ENCODE peak calls at places on chromosomes 2 and 18, in eight cellular contexts. Y is central memory CD4-positive, alpha-beta T cell; N is germinal center; I is CD4-positive, alpha-beta T cell; Z is NCI-H2029; V is foreskin melanocyte; G is GM04504; J is NCI-H1105 treated with DMSO at 0.1 percent for 48 hours. F is an unnamed sample.

GRCh38 chr2:20433249-20433648 is 13.6 kb upstream of the RHOB start:
- DNase-seq in G (no peak), Y (no peak), V (no peak), N (no peak), Z (no peak), J (no peak), I (no peak), F (no peak)

GRCh38 chr2:143686585-143687164 is 557.5 kb downstream of the ARHGAP15 start:
- DNase-seq in J (peak), G (peak), Z (no peak), N (peak), I (no peak), Y (no peak), V (peak), F (peak)

GRCh38 chr2:197894751-197895274 is 90.4 kb downstream of the PLCL1 start:
- DNase-seq in J (no peak), Y (no peak), I (no peak), Z (no peak), N (no peak), G (no peak), V (no peak), F (no peak)

GRCh38 chr2:157895531-157895930 is 19.4 kb upstream of the ACVR1 start:
- DNase-seq in N (no peak), Y (no peak), Z (no peak), V (no peak), J (no peak), G (no peak), I (no peak), F (no peak)

GRCh38 chr2:107936427-107937359 is 49.6 kb upstream of the SLC5A7 start:
- DNase-seq in V (no peak), J (peak), Y (no peak), N (no peak), G (no peak), I (no peak), Z (peak), F (peak)

GRCh38 chr2:121709776-121710469 is 26.8 kb downstream of the NIFK start:
- DNase-seq in J (no peak), I (no peak), N (no peak), Z (no peak), V (no peak), Y (no peak), G (no peak), F (no peak)

GRCh38 chr2:109290887-109291675 is 162.1 kb downstream of the SH3RF3 start:
- DNase-seq in V (peak), G (no peak), Z (peak), I (no peak), Y (no peak), J (peak), N (no peak), F (no peak)

GRCh38 chr18:53909668-53910067 is 314.8 kb downstream of the MBD2 start:
- DNase-seq in N (peak), I (no peak), V (peak), Z (no peak), J (no peak), Y (no peak), G (peak), F (no peak)

GRCh38 chr2:8625399-8626283 is 56.2 kb upstream of the ID2 start:
- DNase-seq in I (no peak), Y (no peak), N (no peak), G (no peak), V (no peak), J (no peak), Z (no peak), F (no peak)

GRCh38 chr2:191228861-191229260 is 16.3 kb upstream of the MYO1B start:
- DNase-seq in V (no peak), N (no peak), I (no peak), J (no peak), Y (no peak), G (no peak), Z (no peak), F (no peak)

GRCh38 chr18:44651453-44651852 is 29.2 kb upstream of the SETBP1 start:
- DNase-seq in J (no peak), N (no peak), V (no peak), G (no peak), I (no peak), Y (no peak), Z (no peak), F (no peak)

GRCh38 chr18:47187721-47188120 is 11.6 kb upstream of the IER3IP1 start:
- DNase-seq in Z (no peak), G (no peak), N (no peak), V (no peak), J (no peak), Y (no peak), I (no peak), F (no peak)

GRCh38 chr18:70292628-70293027 is 3.8 kb downstream of the SOCS6 start:
- DNase-seq in N (no peak), Z (no peak), I (no peak), G (no peak), V (peak), Y (no peak), J (no peak), F (no peak)

GRCh38 chr2:6865346-6866238 is at the start of gene CMPK2:
- DNase-seq in N (peak), G (peak), Z (peak), I (peak), Y (peak), J (peak), V (no peak), F (peak)

GRCh38 chr2:2827691-2828315 is 496.7 kb upstream of the MYT1L start:
- DNase-seq in I (no peak), G (no peak), J (no peak), N (no peak), V (no peak), Y (no peak), Z (no peak), F (no peak)

GRCh38 chr2:28626376-28626775 is 125.3 kb upstream of the PPP1CB start:
- DNase-seq in Y (no peak), N (no peak), J (no peak), G (no peak), I (no peak), Z (no peak), V (no peak), F (no peak)

GRCh38 chr2:180717588-180717987 is 262.8 kb upstream of the UBE2E3 start:
- DNase-seq in I (no peak), N (no peak), Z (no peak), V (no peak), Y (no peak), G (no peak), J (no peak), F (no peak)

GRCh38 chr18:47280121-47280520 is 28.7 kb upstream of the SKOR2 start:
- DNase-seq in Y (no peak), G (no peak), V (no peak), J (no peak), I (no peak), N (no peak), Z (no peak), F (no peak)

GRCh38 chr2:210226186-210226585 is 939 bp upstream of the ACADL start:
- DNase-seq in V (no peak), J (peak), I (no peak), Z (no peak), Y (no peak), G (no peak), N (no peak), F (no peak)

GRCh38 chr2:166351319-166351718 is 24.4 kb downstream of the SCN9A start:
- DNase-seq in G (no peak), J (no peak), V (no peak), I (no peak), N (no peak), Z (no peak), Y (no peak), F (no peak)

GRCh38 chr18:24837065-24837464 is 376.6 kb downstream of the HRH4 start:
- DNase-seq in G (peak), J (no peak), N (no peak), Y (no peak), V (peak), Z (no peak), I (no peak), F (no peak)

GRCh38 chr2:218284106-218284811 is 8.0 kb downstream of the TMBIM1 start:
- DNase-seq in Z (no peak), J (no peak), G (no peak), N (no peak), Y (peak), V (no peak), I (peak), F (peak)

GRCh38 chr18:11324956-11325873 is 175.8 kb upstream of the PIEZO2 start:
- DNase-seq in Z (no peak), Y (no peak), V (peak), G (peak), N (no peak), J (no peak), I (no peak), F (peak)

GRCh38 chr2:203782262-203782976 is 76.0 kb downstream of the CD28 start:
- DNase-seq in Z (peak), I (peak), G (peak), V (peak), J (peak), N (peak), Y (peak), F (peak)

GRCh38 chr2:28054916-28055315 is 164.4 kb downstream of the BABAM2 start:
- DNase-seq in N (no peak), Y (no peak), I (no peak), Z (no peak), G (no peak), J (no peak), V (no peak), F (no peak)

GRCh38 chr2:237998530-237998929 is 31.7 kb downstream of the UBE2F start:
- DNase-seq in V (no peak), Z (no peak), J (no peak), Y (peak), I (no peak), G (no peak), N (no peak), F (peak)

GRCh38 chr18:72468011-72468710 is 76.0 kb downstream of the CBLN2 start:
- DNase-seq in Z (no peak), V (no peak), J (no peak), N (no peak), I (no peak), Y (no peak), G (no peak), F (no peak)

GRCh38 chr2:241132549-241133435 is 16.5 kb downstream of the PASK start:
- DNase-seq in I (no peak), Z (no peak), N (no peak), Y (no peak), V (no peak), G (no peak), J (no peak), F (no peak)

GRCh38 chr2:15953891-15954680 is 13.7 kb downstream of the MYCN start:
- DNase-seq in Y (no peak), V (no peak), Z (no peak), J (no peak), G (no peak), N (no peak), I (no peak), F (no peak)

GRCh38 chr2:3127710-3128109 is 249.9 kb downstream of the EIPR1 start:
- DNase-seq in V (no peak), J (no peak), G (no peak), I (no peak), Y (no peak), N (no peak), Z (no peak), F (no peak)

GRCh38 chr2:202542142-202542541 is 92.6 kb upstream of the FAM117B start:
- DNase-seq in I (no peak), Z (no peak), J (no peak), N (no peak), Y (no peak), V (no peak), G (no peak), F (no peak)

GRCh38 chr18:31657823-31658669 is 26.3 kb downstream of the B4GALT6 start:
- DNase-seq in Y (no peak), J (peak), I (no peak), Z (peak), V (no peak), N (peak), G (no peak), F (no peak)

GRCh38 chr2:9971105-9971818 is 19.8 kb downstream of the GRHL1 start:
- DNase-seq in I (no peak), G (no peak), J (no peak), N (no peak), Z (no peak), Y (no peak), V (no peak), F (no peak)

GRCh38 chr2:190088917-190089316 is 26.4 kb upstream of the MSTN start:
- DNase-seq in Y (peak), J (peak), V (peak), G (peak), N (peak), I (peak), Z (peak), F (peak)

GRCh38 chr18:48676346-48676745 is 137.5 kb downstream of the CTIF start:
- DNase-seq in G (no peak), I (no peak), Y (no peak), Z (no peak), J (no peak), N (no peak), V (no peak), F (no peak)

GRCh38 chr18:37662546-37663339 is 97.1 kb upstream of the CELF4 start:
- DNase-seq in J (no peak), Z (no peak), N (no peak), G (no peak), Y (no peak), I (no peak), V (no peak), F (no peak)